ENCODE peak calls at places on chromosomes 2 and 18, in seven cellular contexts. W, G, P, I, N, J and E are unnamed samples.
A peak's percentile ranks its signal among the peaks of the same experiment; 100 is the strongest.

GRCh38 chr2:229170907-229171306 is 100.2 kb downstream of the PID1 start:
- DNase-seq in W (no peak), G (no peak), P (no peak), I (no peak), N (no peak), J (peak; percentile 13), E (no peak)

GRCh38 chr2:184154438-184154837 is 443.9 kb upstream of the ZNF804A start:
- DNase-seq in W (no peak), G (no peak), P (no peak), I (peak; percentile 18), N (no peak), J (peak; percentile 65), E (no peak)

GRCh38 chr2:96950391-96951124 is 35.8 kb downstream of the FAM178B start:
- DNase-seq in W (no peak), G (no peak), P (no peak), I (no peak), N (no peak), J (no peak), E (no peak)

GRCh38 chr2:152763651-152764050 is 45.2 kb downstream of the ARL6IP6 start:
- DNase-seq in W (no peak), G (no peak), P (no peak), I (no peak), N (no peak), J (no peak), E (no peak)

GRCh38 chr2:218898109-218898878 is 17.6 kb downstream of the WNT10A start:
- DNase-seq in W (peak; percentile 83), G (peak; percentile 75), P (peak; percentile 91), I (peak; percentile 38), N (peak; percentile 56), J (peak; percentile 78), E (peak; percentile 69)

GRCh38 chr2:71856709-71857525 is 290.7 kb downstream of the CYP26B1 start:
- DNase-seq in W (peak; percentile 5), G (no peak), P (peak; percentile 5), I (no peak), N (peak; percentile 29), J (peak; percentile 43), E (no peak)

GRCh38 chr2:102310964-102311640 is at the start of gene IL1RL1:
- DNase-seq in W (no peak), G (no peak), P (no peak), I (no peak), N (no peak), J (no peak), E (no peak)

GRCh38 chr2:150286730-150287362 is 200.6 kb downstream of the RND3 start:
- DNase-seq in W (no peak), G (no peak), P (no peak), I (no peak), N (no peak), J (peak; percentile 45), E (no peak)

GRCh38 chr2:106073608-106074406 is 120.3 kb downstream of the UXS1 start:
- DNase-seq in W (no peak), G (no peak), P (no peak), I (no peak), N (no peak), J (no peak), E (peak; percentile 15)

GRCh38 chr2:208686665-208687064 is 280.1 kb downstream of the PTH2R start:
- DNase-seq in W (no peak), G (no peak), P (no peak), I (no peak), N (no peak), J (no peak), E (no peak)

GRCh38 chr2:96359866-96360265 is 24.3 kb downstream of the NCAPH start:
- DNase-seq in W (no peak), G (no peak), P (no peak), I (no peak), N (no peak), J (no peak), E (no peak)

GRCh38 chr2:102735431-102736130 is 26.2 kb upstream of the TMEM182 start:
- DNase-seq in W (no peak), G (no peak), P (no peak), I (peak; percentile 21), N (no peak), J (no peak), E (no peak)

GRCh38 chr2:54013996-54014395 is 43.2 kb upstream of the PSME4 start:
- DNase-seq in W (no peak), G (no peak), P (no peak), I (no peak), N (no peak), J (no peak), E (no peak)

GRCh38 chr2:215726070-215726469 is 287.3 kb downstream of the MREG start:
- DNase-seq in W (no peak), G (no peak), P (no peak), I (no peak), N (no peak), J (no peak), E (no peak)

GRCh38 chr2:1662606-1663180 is 81.6 kb downstream of the PXDN start:
- DNase-seq in W (no peak), G (peak; percentile 29), P (no peak), I (no peak), N (no peak), J (no peak), E (no peak)

GRCh38 chr2:26251893-26252292 is 7.2 kb downstream of the HADHB start:
- DNase-seq in W (peak; percentile 3), G (no peak), P (no peak), I (peak; percentile 28), N (peak; percentile 33), J (peak; percentile 33), E (no peak)

GRCh38 chr2:88765154-88765948 is 73.9 kb downstream of the RPIA start:
- DNase-seq in W (peak; percentile 93), G (no peak), P (peak; percentile 71), I (peak; percentile 22), N (no peak), J (peak; percentile 61), E (peak; percentile 31)

GRCh38 chr2:10977003-10977402 is 65.3 kb downstream of the KCNF1 start:
- DNase-seq in W (no peak), G (no peak), P (no peak), I (no peak), N (no peak), J (no peak), E (no peak)

GRCh38 chr2:184906709-184907108 is 308.4 kb downstream of the ZNF804A start:
- DNase-seq in W (no peak), G (no peak), P (no peak), I (no peak), N (no peak), J (no peak), E (no peak)

GRCh38 chr18:6624271-6624670 is 105.2 kb upstream of the ARHGAP28 start:
- DNase-seq in W (no peak), G (no peak), P (no peak), I (peak; percentile 87), N (no peak), J (peak; percentile 87), E (no peak)

GRCh38 chr18:62452280-62452824 is 70.5 kb upstream of the ZCCHC2 start:
- DNase-seq in W (no peak), G (no peak), P (no peak), I (peak; percentile 67), N (no peak), J (peak; percentile 72), E (no peak)

GRCh38 chr2:241808701-241809382 is at the start of gene NEU4:
- DNase-seq in W (no peak), G (no peak), P (no peak), I (no peak), N (peak; percentile 78), J (no peak), E (no peak)

GRCh38 chr2:10709290-10709939 is 12.0 kb upstream of the ATP6V1C2 start:
- DNase-seq in W (no peak), G (no peak), P (no peak), I (no peak), N (no peak), J (peak; percentile 46), E (no peak)

GRCh38 chr2:197707316-197708213 is 2.4 kb downstream of the MARS2 start:
- DNase-seq in W (peak; percentile 74), G (no peak), P (no peak), I (peak; percentile 74), N (no peak), J (peak; percentile 80), E (no peak)

GRCh38 chr2:16179701-16180402 is 239.5 kb downstream of the MYCN start:
- DNase-seq in W (no peak), G (peak; percentile 53), P (no peak), I (no peak), N (no peak), J (no peak), E (no peak)

GRCh38 chr2:29834624-29835023 is 86.8 kb downstream of the ALK start:
- DNase-seq in W (no peak), G (no peak), P (no peak), I (no peak), N (no peak), J (peak; percentile 39), E (no peak)

GRCh38 chr2:225824748-225825449 is 425.4 kb downstream of the NYAP2 start:
- DNase-seq in W (no peak), G (no peak), P (no peak), I (no peak), N (no peak), J (no peak), E (no peak)

GRCh38 chr2:174787485-174788205 is 23.4 kb upstream of the CHRNA1 start:
- DNase-seq in W (peak; percentile 13), G (no peak), P (no peak), I (peak; percentile 98), N (peak; percentile 33), J (peak; percentile 99), E (no peak)

GRCh38 chr2:98869272-98869641 is 66.8 kb downstream of the CRACDL start:
- DNase-seq in W (no peak), G (peak; percentile 85), P (no peak), I (no peak), N (peak; percentile 89), J (no peak), E (peak; percentile 88)

GRCh38 chr2:7525746-7526145 is 608.5 kb downstream of the RNF144A start:
- DNase-seq in W (no peak), G (no peak), P (no peak), I (no peak), N (no peak), J (peak; percentile 53), E (no peak)

GRCh38 chr2:158202151-158202778 is 100.6 kb downstream of the UPP2 start:
- DNase-seq in W (no peak), G (no peak), P (no peak), I (no peak), N (no peak), J (peak; percentile 13), E (no peak)

GRCh38 chr2:45373534-45373933 is 237.5 kb downstream of the SRBD1 start:
- DNase-seq in W (no peak), G (no peak), P (no peak), I (no peak), N (no peak), J (no peak), E (no peak)

GRCh38 chr2:152497481-152498052 is 162.6 kb downstream of the FMNL2 start:
- DNase-seq in W (no peak), G (peak; percentile 48), P (no peak), I (peak; percentile 48), N (peak; percentile 36), J (no peak), E (peak; percentile 54)

GRCh38 chr2:238426568-238427434 is at the start of gene ASB1:
- DNase-seq in W (peak; percentile 75), G (peak; percentile 75), P (peak; percentile 83), I (peak; percentile 88), N (peak; percentile 58), J (peak; percentile 96), E (peak; percentile 66)